ENCODE peak calls at places on chromosomes 4 and X, in nine cellular contexts. T, Y, J, H, X, K, P, G and S are unnamed samples.

GRCh38 chr4:2799971-2800690 is 7.2 kb downstream of the SH3BP2 start:
- DNase-seq in H (no peak), G (no peak), P (no peak), K (peak), T (no peak), X (no peak), J (no peak), Y (no peak), S (no peak)

GRCh38 chrX:42085836-42086235 is 162.5 kb upstream of the CASK start:
- DNase-seq in G (no peak), X (no peak), T (no peak), K (peak), J (no peak), P (no peak), Y (no peak), H (no peak), S (no peak)

GRCh38 chrX:16305187-16305586 is 137.9 kb downstream of the MAGEB17 start:
- DNase-seq in X (no peak), K (no peak), T (no peak), G (no peak), H (no peak), Y (no peak), J (no peak), P (no peak), S (no peak)

GRCh38 chr4:140135529-140136021 is 18.4 kb downstream of the MAML3 start:
- DNase-seq in T (no peak), K (no peak), G (no peak), X (no peak), J (no peak), H (no peak), P (peak), Y (no peak), S (peak)

GRCh38 chr4:76279462-76279861 is 27.1 kb upstream of the STBD1 start:
- DNase-seq in J (no peak), G (no peak), P (no peak), H (no peak), K (no peak), Y (no peak), X (no peak), T (no peak), S (no peak)

GRCh38 chr4:183098080-183098722 is 856 bp upstream of the WWC2 start:
- DNase-seq in J (no peak), P (peak), X (peak), G (no peak), Y (peak), H (peak), K (peak), T (no peak), S (peak)

GRCh38 chrX:139423186-139423585 is 107.4 kb upstream of the F9 start:
- DNase-seq in G (no peak), J (no peak), H (no peak), T (no peak), P (no peak), Y (no peak), K (no peak), X (peak), S (no peak)

GRCh38 chr4:74244049-74244448 is 64.2 kb upstream of the EPGN start:
- DNase-seq in Y (no peak), T (no peak), P (no peak), X (no peak), G (no peak), K (no peak), H (no peak), J (no peak), S (no peak)

GRCh38 chrX:31331045-31331444 is 259.2 kb upstream of the FTHL17 start:
- DNase-seq in T (no peak), Y (no peak), K (no peak), P (no peak), H (no peak), G (no peak), J (no peak), X (no peak), S (no peak)

GRCh38 chr4:53702334-53703266 is 111.3 kb upstream of the LNX1 start:
- DNase-seq in T (no peak), P (peak), H (no peak), Y (peak), K (peak), X (peak), G (no peak), J (no peak), S (peak)

GRCh38 chr4:143253156-143253555 is 68.4 kb downstream of the USP38 start:
- DNase-seq in K (no peak), Y (no peak), G (no peak), H (no peak), T (no peak), P (peak), J (no peak), X (no peak), S (no peak)

GRCh38 chr4:40576651-40577480 is 52.8 kb downstream of the RBM47 start:
- DNase-seq in P (peak), T (peak), H (peak), Y (peak), G (no peak), J (peak), X (peak), K (peak), S (peak)

GRCh38 chrX:118174516-118174915 is 57.9 kb upstream of the KLHL13 start:
- DNase-seq in P (no peak), T (no peak), Y (no peak), K (no peak), H (no peak), J (no peak), G (no peak), X (no peak), S (no peak)

GRCh38 chr4:108763226-108763593 is 357 bp upstream of the ETNPPL start:
- DNase-seq in K (no peak), H (no peak), X (no peak), J (no peak), T (no peak), Y (no peak), G (no peak), P (no peak), S (no peak)

GRCh38 chr4:6198278-6198677 is 2.1 kb downstream of the JAKMIP1 start:
- DNase-seq in J (no peak), T (no peak), H (no peak), Y (no peak), X (no peak), P (no peak), K (no peak), G (no peak), S (no peak)

GRCh38 chr4:152587127-152587526 is 51.2 kb upstream of the FBXW7 start:
- DNase-seq in Y (no peak), X (no peak), J (no peak), K (no peak), G (no peak), T (no peak), H (no peak), P (no peak), S (no peak)

GRCh38 chr4:128452415-128452814 is 164.8 kb upstream of the PGRMC2 start:
- DNase-seq in X (no peak), G (no peak), Y (no peak), H (no peak), P (no peak), T (no peak), J (no peak), K (peak), S (no peak)

GRCh38 chrX:78543281-78543680 is 115.8 kb downstream of the RTL3 start:
- DNase-seq in K (no peak), P (no peak), X (no peak), H (no peak), G (no peak), Y (no peak), T (no peak), J (no peak), S (no peak)

GRCh38 chrX:50594788-50595187 is 124.2 kb upstream of the DGKK start:
- DNase-seq in T (no peak), J (no peak), K (no peak), Y (no peak), G (no peak), X (no peak), H (no peak), P (peak), S (no peak)

GRCh38 chr4:6632125-6632524 is 8.4 kb upstream of the MRFAP1 start:
- DNase-seq in G (no peak), X (no peak), H (no peak), J (no peak), Y (peak), T (no peak), K (no peak), P (no peak), S (no peak)

GRCh38 chr4:82899339-82899738 is 1.2 kb upstream of the THAP9 start:
- DNase-seq in K (peak), G (no peak), J (no peak), H (no peak), X (no peak), P (peak), Y (no peak), T (no peak), S (peak)

DNA sequence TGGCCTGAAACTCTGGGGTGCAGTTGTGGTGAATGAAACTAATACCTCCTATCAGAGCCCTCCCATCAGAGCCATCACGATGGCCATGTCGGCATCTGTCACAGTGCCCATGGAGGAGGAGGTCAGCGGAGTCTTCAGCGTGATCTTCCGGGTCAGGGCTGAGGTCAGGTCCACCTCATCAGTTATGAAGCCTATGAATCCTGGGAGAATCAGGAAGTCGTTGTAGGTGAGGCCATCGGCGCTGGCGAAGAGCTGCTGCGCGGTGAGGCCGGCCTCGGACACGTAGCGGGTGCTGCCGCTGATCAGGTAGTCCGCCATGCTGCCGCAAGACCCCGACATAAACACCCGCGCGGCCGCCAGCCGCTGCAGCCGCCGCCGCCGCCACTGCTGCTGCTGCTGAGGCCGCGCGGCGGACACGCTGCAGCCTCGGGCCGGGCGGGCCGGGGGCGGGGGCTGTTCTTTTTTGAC is 376.7 kb upstream of the MAOA start:
- DNase-seq in J (no peak), T (no peak), G (no peak), K (no peak), P (no peak), H (no peak), Y (no peak), X (no peak), S (no peak)
- H3K4me3 ChIP-seq in J (no peak), T (no peak), G (no peak), K (no peak), P (no peak), H (no peak), Y (no peak), X (no peak), S (no peak)

GRCh38 chrX:129930941-129931410 is 25.0 kb downstream of the UTP14A start:
- DNase-seq in J (no peak), X (no peak), Y (no peak), H (no peak), T (no peak), G (no peak), P (no peak), K (peak), S (no peak)
- H3K4me3 ChIP-seq in J (peak), X (peak), Y (peak), H (peak), T (peak), G (peak), P (peak), K (peak), S (peak)

GRCh38 chrX:24693453-24694202 is at the start of gene POLA1:
- DNase-seq in G (peak), P (peak), X (peak), H (peak), J (peak), Y (peak), K (peak), T (peak), S (peak)

GRCh38 chrX:24696241-24696640 is 2.5 kb downstream of the POLA1 start:
- DNase-seq in Y (no peak), X (no peak), G (no peak), P (peak), K (peak), T (no peak), H (no peak), J (no peak), S (no peak)

GRCh38 chrX:24692305-24692704 is 1.4 kb upstream of the POLA1 start:
- DNase-seq in K (no peak), T (no peak), X (no peak), P (no peak), H (no peak), G (no peak), J (no peak), Y (no peak), S (no peak)

GRCh38 chrX:24694825-24695224 is 1.1 kb downstream of the POLA1 start:
- DNase-seq in H (no peak), P (peak), K (no peak), Y (no peak), T (no peak), X (no peak), J (no peak), G (no peak), S (peak)
- H3K4me3 ChIP-seq in H (peak), P (no peak), K (no peak), Y (no peak), T (peak), X (no peak), J (peak), G (no peak), S (peak)

DNA sequence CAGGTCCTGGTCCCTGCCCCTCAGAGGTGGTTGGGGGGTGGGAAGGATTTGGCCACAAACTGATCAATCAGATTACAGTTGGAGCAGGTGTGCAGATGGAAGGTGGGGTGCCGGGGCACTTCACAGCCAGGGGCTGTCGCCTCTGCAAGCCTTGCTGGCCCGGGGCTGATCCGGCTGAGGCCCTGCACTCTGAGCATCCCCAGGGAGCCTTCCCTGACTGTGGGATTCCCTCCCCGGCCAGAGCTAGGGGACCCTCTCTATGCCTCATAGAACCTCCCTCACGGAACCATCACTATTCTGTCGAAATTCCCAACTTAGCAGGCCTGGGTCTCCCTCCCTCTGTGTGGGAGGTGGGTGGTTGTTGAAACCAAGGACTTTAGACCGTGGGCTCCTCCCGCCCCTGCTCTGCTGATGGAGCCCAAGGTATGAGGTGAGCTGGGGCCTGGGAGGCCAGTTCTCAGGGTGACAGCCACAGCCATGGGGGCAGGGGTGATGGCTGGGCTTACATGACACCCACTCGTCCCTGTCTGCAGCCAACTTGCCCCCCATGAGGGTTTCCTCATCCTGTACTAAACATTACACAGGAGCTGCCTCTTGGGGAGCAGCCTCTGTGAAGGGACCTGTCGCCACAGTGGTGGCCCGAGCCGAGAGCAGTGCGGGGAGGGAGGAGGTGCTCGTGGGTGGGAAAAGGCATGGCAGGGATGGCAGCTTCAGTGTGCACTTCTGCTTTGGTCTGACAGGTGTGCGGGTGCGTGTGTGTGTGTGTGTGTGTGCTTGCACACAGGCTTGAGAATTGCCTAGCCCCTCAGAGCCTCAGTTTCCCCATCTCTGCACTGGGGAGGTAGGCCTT is 3.7 kb downstream of the SH3TC1 start:
- DNase-seq in H (no peak), X (no peak), T (no peak), P (no peak), J (no peak), G (no peak), Y (no peak), K (no peak), S (no peak)
- H3K4me3 ChIP-seq in H (no peak), X (no peak), T (no peak), P (no peak), J (no peak), G (no peak), Y (no peak), K (no peak), S (no peak)

GRCh38 chr4:146639414-146639814 is 721 bp downstream of the POU4F2 start:
- DNase-seq in X (no peak), Y (no peak), T (no peak), K (no peak), H (no peak), G (no peak), P (no peak), J (no peak), S (no peak)
- H3K4me3 ChIP-seq in X (no peak), Y (peak), T (no peak), K (no peak), H (no peak), G (no peak), P (no peak), J (no peak), S (no peak)

GRCh38 chrX:101223226-101223625 is 3.6 kb downstream of the DRP2 start:
- DNase-seq in G (no peak), H (no peak), K (no peak), J (no peak), Y (no peak), X (no peak), P (no peak), T (no peak), S (no peak)

GRCh38 chrX:101220881-101221280 is 1.3 kb downstream of the DRP2 start:
- DNase-seq in K (no peak), Y (no peak), H (no peak), P (no peak), T (no peak), G (no peak), J (no peak), X (no peak), S (no peak)

GRCh38 chrX:101217689-101218088 is 1.9 kb upstream of the DRP2 start:
- DNase-seq in H (no peak), T (no peak), X (no peak), Y (no peak), G (no peak), P (no peak), J (no peak), K (no peak), S (no peak)

GRCh38 chrX:101219840-101220191 is 230 bp downstream of the DRP2 start:
- DNase-seq in G (no peak), J (no peak), P (peak), Y (no peak), K (peak), T (no peak), H (no peak), X (no peak), S (no peak)

GRCh38 chrX:101219116-101219839 is at the start of gene DRP2:
- DNase-seq in P (peak), K (no peak), G (no peak), J (no peak), X (no peak), T (no peak), H (no peak), Y (no peak), S (peak)
- H3K4me3 ChIP-seq in P (no peak), K (peak), G (peak), J (no peak), X (no peak), T (no peak), H (no peak), Y (no peak), S (no peak)